ENCODE peak calls at places on chromosomes 16 and 17, in nine cellular contexts. E is stimulated activated CD8-positive, alpha-beta memory T cell treated with anti-CD3 and anti-CD28 coated beads, Interleukin-4, amount 100 ng/mL, for 1 hour; J is effector CD4-positive, alpha-beta T cell; N is H54; M is A549; A is GF-D8; L is NCI-H1092; Y is CD4-positive, CD25-positive, alpha-beta regulatory T cell; T is T-helper 9 cell. B is an unnamed sample.

GRCh38 chr16:48580925-48581500 is 29.0 kb downstream of the N4BP1 start:
- DNase-seq in E (no peak), J (no peak), N (no peak), M (no peak), A (no peak), L (no peak), Y (no peak), T (no peak), B (no peak)

GRCh38 chr16:89801800-89802199 is 14.6 kb downstream of the FANCA start:
- DNase-seq in E (no peak), J (no peak), N (no peak), M (no peak), A (no peak), L (no peak), Y (no peak), T (no peak), B (no peak)

GRCh38 chr17:51228177-51228576 is 31.7 kb downstream of the MBTD1 start:
- DNase-seq in E (no peak), J (no peak), N (no peak), M (no peak), A (no peak), L (no peak), Y (no peak), T (no peak), B (no peak)

GRCh38 chr16:87706278-87707000 is 59.3 kb downstream of the KLHDC4 start:
- DNase-seq in E (no peak), J (no peak), N (no peak), M (no peak), A (no peak), L (peak; percentile 61), Y (no peak), T (no peak), B (no peak)

GRCh38 chr17:71232801-71233559 is 887.8 kb upstream of the SOX9 start:
- DNase-seq in E (no peak), J (no peak), N (no peak), M (no peak), A (no peak), L (no peak), Y (no peak), T (no peak), B (no peak)

GRCh38 chr17:57108656-57109392 is 23.8 kb downstream of the AKAP1 start:
- DNase-seq in E (no peak), J (no peak), N (no peak), M (no peak), A (no peak), L (no peak), Y (no peak), T (no peak), B (peak; percentile 92)

GRCh38 chr17:31392002-31392855 is 754 bp downstream of the RAB11FIP4 start:
- DNase-seq in E (no peak), J (no peak), N (no peak), M (no peak), A (no peak), L (no peak), Y (no peak), T (no peak), B (peak; percentile 60)

GRCh38 chr16:67917140-67917851 is 14.4 kb downstream of the CTRL start:
- DNase-seq in E (no peak), J (no peak), N (no peak), M (no peak), A (no peak), L (peak; percentile 68), Y (no peak), T (no peak), B (no peak)

GRCh38 chr17:20174588-20175265 is 165.6 kb downstream of the SPECC1 start:
- DNase-seq in E (no peak), J (no peak), N (peak; percentile 82), M (no peak), A (no peak), L (no peak), Y (no peak), T (no peak), B (no peak)

GRCh38 chr17:50611639-50612038 is 23.0 kb upstream of the ABCC3 start:
- DNase-seq in E (no peak), J (no peak), N (peak; percentile 68), M (no peak), A (no peak), L (no peak), Y (no peak), T (no peak), B (no peak)

GRCh38 chr16:35196313-35196712 is 1736.9 kb downstream of the TP53TG3F start:
- DNase-seq in E (no peak), J (no peak), N (no peak), M (no peak), A (no peak), L (no peak), Y (no peak), T (no peak), B (no peak)

GRCh38 chr17:74113952-74114351 is 89.5 kb upstream of the RPL38 start:
- DNase-seq in E (no peak), J (no peak), N (no peak), M (no peak), A (no peak), L (no peak), Y (no peak), T (no peak), B (no peak)

GRCh38 chr17:40068129-40068581 is 5.4 kb downstream of the THRA start:
- DNase-seq in E (no peak), J (no peak), N (no peak), M (no peak), A (no peak), L (no peak), Y (no peak), T (no peak), B (no peak)

GRCh38 chr16:26951950-26952349 is 114.8 kb upstream of the C16orf82 start:
- DNase-seq in E (no peak), J (no peak), N (no peak), M (no peak), A (no peak), L (no peak), Y (no peak), T (no peak), B (no peak)

GRCh38 chr17:41615454-41615853 is 2.9 kb upstream of the KRT16 start:
- DNase-seq in E (no peak), J (no peak), N (no peak), M (no peak), A (no peak), L (no peak), Y (no peak), T (no peak), B (no peak)